ENCODE peak calls at places on chromosomes 2 and 18, in eight cellular contexts. Z, H, T, L, O, Q, V and K are unnamed samples.

GRCh38 chr18:1585881-1586488 is 681.3 kb downstream of the ADCYAP1 start:
- DNase-seq in V (peak), H (no peak), L (peak), Q (peak), Z (no peak), T (no peak), O (no peak), K (no peak)

GRCh38 chr2:193517615-193518014 is 1322.9 kb upstream of the TMEFF2 start:
- DNase-seq in O (no peak), L (no peak), Q (no peak), H (no peak), T (no peak), Z (no peak), V (no peak), K (no peak)

GRCh38 chr2:99032786-99033185 is 96.8 kb upstream of the CRACDL start:
- DNase-seq in V (no peak), L (no peak), O (no peak), T (no peak), H (no peak), Z (no peak), Q (no peak), K (no peak)

GRCh38 chr18:78494204-78494603 is 485.4 kb upstream of the SALL3 start:
- DNase-seq in V (no peak), H (no peak), T (no peak), O (no peak), Q (no peak), Z (no peak), L (no peak), K (no peak)

GRCh38 chr2:16257001-16257724 is 316.8 kb downstream of the MYCN start:
- DNase-seq in L (no peak), V (no peak), Z (no peak), H (no peak), Q (no peak), O (no peak), T (no peak), K (no peak)

GRCh38 chr18:46373787-46374186 is 269.6 kb downstream of the HAUS1 start:
- DNase-seq in L (no peak), H (no peak), T (no peak), O (no peak), Q (no peak), Z (no peak), V (no peak), K (no peak)

GRCh38 chr2:206274434-206275273 is at the start of gene ZDBF2:
- DNase-seq in O (no peak), T (no peak), Z (peak), L (peak), H (peak), V (peak), Q (peak), K (peak)

GRCh38 chr2:176648691-176649297 is 379.6 kb downstream of the MTX2 start:
- DNase-seq in H (no peak), Z (no peak), Q (no peak), V (no peak), O (no peak), T (no peak), L (no peak), K (no peak)

GRCh38 chr2:118269408-118270051 is 181.3 kb downstream of the INSIG2 start:
- DNase-seq in H (peak), V (no peak), Q (no peak), Z (no peak), O (no peak), T (no peak), L (no peak), K (no peak)

GRCh38 chr2:45293182-45293581 is 283.9 kb upstream of the SIX2 start:
- DNase-seq in L (no peak), T (no peak), Q (no peak), H (no peak), V (peak), Z (no peak), O (no peak), K (no peak)

GRCh38 chr2:48312126-48312525 is 217.8 kb upstream of the STON1 start:
- DNase-seq in V (no peak), Q (no peak), H (no peak), Z (no peak), O (no peak), T (no peak), L (no peak), K (no peak)

DNA sequence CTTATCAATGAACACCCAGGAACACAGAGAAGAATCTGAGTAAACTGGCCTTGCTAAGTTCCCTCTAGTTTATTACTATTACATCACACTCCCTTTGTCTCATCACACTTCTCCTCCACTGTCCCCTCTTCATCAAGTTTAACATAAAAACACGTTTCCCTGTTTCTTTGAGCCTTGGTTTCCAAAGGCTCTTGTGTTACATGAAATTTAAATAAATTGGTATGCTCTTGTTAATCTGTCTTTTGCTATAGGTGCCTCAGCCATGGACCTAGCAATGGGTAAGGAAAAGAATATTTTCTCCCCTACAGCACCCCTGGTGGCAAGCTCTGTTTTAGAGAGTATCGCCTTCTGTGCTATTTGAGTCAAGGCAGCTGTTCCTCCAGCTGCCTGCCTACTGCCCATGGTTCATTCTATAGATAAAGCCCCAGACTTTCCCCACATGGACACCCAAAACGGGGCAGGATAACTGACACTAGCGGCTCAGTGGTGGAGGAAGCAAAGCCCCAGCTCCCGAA is 31.8 kb downstream of the TGIF1 start:
- DNase-seq in Q (peak), V (peak), H (no peak), T (no peak), L (peak), O (no peak), Z (peak), K (no peak)
- TF ChIP-seq CTCF in Q (peak), V (peak), H (peak), T (peak), L (peak), O (no peak), Z (peak), K (peak)

GRCh38 chr2:11712866-11713265 is 33.6 kb upstream of the LPIN1 start:
- DNase-seq in T (no peak), Q (no peak), Z (no peak), L (no peak), O (no peak), H (no peak), V (peak), K (no peak)
- TF ChIP-seq CTCF in T (no peak), Q (no peak), Z (no peak), L (no peak), O (no peak), H (no peak), V (no peak), K (no peak)

DNA sequence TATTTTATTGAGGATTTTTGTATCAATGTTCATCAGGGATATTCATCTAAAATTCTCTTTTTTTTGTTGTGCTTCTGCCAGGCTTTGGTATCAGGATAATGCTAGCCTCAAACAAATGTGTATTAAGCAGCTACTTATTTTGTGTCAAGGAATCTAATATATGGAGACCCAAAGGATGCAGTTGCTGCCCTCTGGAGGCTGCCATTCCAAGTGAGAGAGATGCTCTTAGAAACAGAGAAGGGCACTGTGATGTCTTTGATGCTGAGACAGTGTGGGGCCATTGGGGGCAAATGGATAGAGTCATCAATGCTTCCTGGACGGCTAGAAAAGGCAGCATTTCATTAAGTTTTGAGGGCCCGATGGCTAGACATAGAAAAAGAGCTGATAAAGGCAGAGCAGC is 292.6 kb downstream of the SETBP1 start:
- DNase-seq in T (no peak), L (no peak), O (no peak), Q (peak), Z (no peak), H (no peak), V (no peak), K (no peak)
- TF ChIP-seq CTCF in T (peak), L (peak), O (no peak), Q (no peak), Z (peak), H (no peak), V (no peak), K (no peak)

DNA sequence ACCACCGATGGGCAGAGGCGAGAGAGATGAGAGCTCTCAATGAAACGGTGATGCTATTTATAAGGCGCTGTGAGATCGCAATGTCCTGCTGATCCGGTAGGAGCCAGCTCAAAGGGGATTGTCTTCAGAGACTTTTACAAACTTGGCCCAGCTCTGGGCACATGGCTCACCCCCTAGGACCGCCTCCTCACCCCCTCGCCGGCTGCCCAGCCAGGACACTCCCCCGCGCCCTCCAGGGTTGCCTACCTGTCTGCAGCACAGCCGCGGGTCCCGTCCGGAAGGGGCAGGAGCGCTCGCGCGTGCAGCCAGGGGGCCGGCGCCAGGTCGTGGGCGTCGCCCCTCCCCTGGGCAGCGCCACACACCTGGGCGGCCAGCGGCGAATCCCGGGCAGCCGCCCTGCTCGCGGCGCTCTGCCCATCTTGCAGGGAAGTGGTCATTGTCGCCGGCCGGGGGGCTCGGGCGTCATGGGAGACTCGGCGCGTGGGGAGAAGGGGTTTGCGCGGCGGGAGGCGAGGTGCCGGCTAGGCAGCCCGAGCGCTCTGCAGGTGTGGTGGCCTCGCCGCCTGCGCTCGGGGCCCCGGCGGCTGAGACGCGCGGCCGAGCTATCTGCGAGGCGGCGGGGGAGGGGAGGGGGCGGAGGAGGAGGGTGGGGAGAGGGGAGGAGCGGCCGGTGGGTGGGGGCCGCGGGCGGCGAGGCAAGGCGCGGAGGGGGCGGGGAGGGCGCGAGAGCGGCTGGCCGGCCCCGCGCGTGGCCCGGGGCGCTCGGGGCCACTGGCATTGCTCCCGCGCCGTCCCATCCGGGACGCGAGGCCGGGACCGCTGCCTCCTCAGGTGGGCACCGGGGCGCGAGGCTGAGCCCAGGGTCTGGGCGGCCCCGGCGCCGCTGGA is at the start of gene GRB14:
- DNase-seq in L (peak), T (no peak), O (no peak), Q (no peak), V (no peak), H (peak), Z (peak), K (peak)
- TF ChIP-seq CTCF in L (no peak), T (peak), O (peak), Q (no peak), V (no peak), H (no peak), Z (no peak), K (peak)

GRCh38 chr2:209834767-209835166 is 63.1 kb downstream of the UNC80 start:
- DNase-seq in O (no peak), T (no peak), Z (no peak), L (no peak), Q (no peak), H (no peak), V (no peak), K (no peak)
- TF ChIP-seq CTCF in O (no peak), T (no peak), Z (no peak), L (no peak), Q (no peak), H (no peak), V (no peak), K (no peak)